ENCODE peak calls at places on chromosomes 6 and 20, in four cellular contexts. T is activated CD8-positive, alpha-beta T cell treated with anti-CD3 and anti-CD28 coated beads for 36 hours; Y is CD4-positive, alpha-beta T cell; Z is fibroblast of villous mesenchyme. V is an unnamed sample.

GRCh38 chr6:147371325-147371724 is 137.2 kb upstream of the SAMD5 start:
- DNase-seq in T (no peak), Y (no peak), Z (no peak), V (no peak)

GRCh38 chr20:51417745-51418529 is 124.6 kb downstream of the NFATC2 start:
- DNase-seq in T (peak; percentile 14), Y (no peak), Z (no peak), V (no peak)

GRCh38 chr20:36670665-36671357 is 24.8 kb upstream of the SLA2 start:
- DNase-seq in T (no peak), Y (no peak), Z (no peak), V (no peak)

GRCh38 chr6:152978058-152978457 is 4.8 kb downstream of the FBXO5 start:
- DNase-seq in T (no peak), Y (no peak), Z (no peak), V (no peak)

GRCh38 chr6:5082487-5083306 is 2.4 kb upstream of the PPP1R3G start:
- DNase-seq in T (no peak), Y (no peak), Z (peak; percentile 61), V (no peak)

GRCh38 chr20:1906361-1907051 is 11.3 kb downstream of the SIRPA start:
- DNase-seq in T (no peak), Y (no peak), Z (no peak), V (no peak)

GRCh38 chr6:37536462-37537225 is 37.0 kb upstream of the CCDC167 start:
- DNase-seq in T (no peak), Y (no peak), Z (no peak), V (no peak)

GRCh38 chr20:62010551-62011402 is 54.9 kb downstream of the TAF4 start:
- DNase-seq in T (peak; percentile 73), Y (peak; percentile 56), Z (peak; percentile 68), V (no peak)

GRCh38 chr6:73134588-73134987 is 90.7 kb downstream of the KHDC1L start:
- DNase-seq in T (peak; percentile 44), Y (no peak), Z (peak; percentile 22), V (no peak)

GRCh38 chr6:41625442-41625841 is 12.8 kb upstream of the MDFI start:
- DNase-seq in T (peak; percentile 22), Y (no peak), Z (peak; percentile 15), V (no peak)

GRCh38 chr6:72132425-72132824 is 246.1 kb downstream of the RIMS1 start:
- DNase-seq in T (no peak), Y (no peak), Z (no peak), V (no peak)

GRCh38 chr20:22389836-22390542 is 194.4 kb downstream of the FOXA2 start:
- DNase-seq in T (no peak), Y (no peak), Z (no peak), V (no peak)

GRCh38 chr20:32343438-32343837 is 14.7 kb upstream of the ASXL1 start:
- DNase-seq in T (no peak), Y (no peak), Z (peak; percentile 91), V (no peak)

GRCh38 chr20:40797425-40797824 is 108.4 kb upstream of the MAFB start:
- DNase-seq in T (no peak), Y (no peak), Z (peak; percentile 24), V (no peak)

GRCh38 chr20:12968472-12968871 is 40.3 kb upstream of the SPTLC3 start:
- DNase-seq in T (no peak), Y (no peak), Z (no peak), V (no peak)
- TF ChIP-seq CTCF in T (no peak), Y (no peak), Z (no peak), V (no peak)

GRCh38 chr6:89679215-89680120 is 40.9 kb upstream of the LYRM2 start:
- DNase-seq in T (no peak), Y (no peak), Z (no peak), V (no peak)

GRCh38 chr6:89680551-89680950 is 42.0 kb upstream of the LYRM2 start:
- DNase-seq in T (no peak), Y (no peak), Z (no peak), V (no peak)

GRCh38 chr6:89681983-89682564 is 43.5 kb upstream of the LYRM2 start:
- DNase-seq in T (no peak), Y (no peak), Z (no peak), V (no peak)

GRCh38 chr6:89680150-89680549 is 41.6 kb upstream of the LYRM2 start:
- DNase-seq in T (no peak), Y (no peak), Z (no peak), V (no peak)

DNA sequence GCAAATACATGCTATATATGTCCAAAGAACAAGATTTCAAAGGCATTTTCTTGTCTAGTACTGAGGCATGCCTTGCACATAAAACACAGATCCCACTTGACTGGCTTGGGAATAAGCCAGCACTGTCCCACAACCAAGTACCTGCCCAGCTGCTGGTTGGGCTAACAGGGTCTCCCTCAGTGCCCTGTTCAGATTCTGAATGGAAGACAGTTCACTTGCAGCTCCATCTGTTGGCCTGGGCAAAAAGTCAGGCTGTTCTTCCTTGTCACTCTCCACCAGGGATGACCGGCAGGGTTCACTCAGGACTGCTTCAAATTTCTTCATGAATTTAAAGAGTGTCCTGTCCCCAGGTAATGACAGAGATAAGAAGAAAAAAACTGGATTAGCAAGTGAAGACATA is 44.4 kb upstream of the LYRM2 start:
- DNase-seq in T (no peak), Y (no peak), Z (no peak), V (no peak)
- TF ChIP-seq CTCF in T (no peak), Y (no peak), Z (no peak), V (no peak)

GRCh38 chr20:48656661-48657211 is 171.1 kb downstream of the PREX1 start:
- DNase-seq in T (no peak), Y (no peak), Z (no peak), V (no peak)
- TF ChIP-seq CTCF in T (no peak), Y (no peak), Z (no peak), V (no peak)

DNA sequence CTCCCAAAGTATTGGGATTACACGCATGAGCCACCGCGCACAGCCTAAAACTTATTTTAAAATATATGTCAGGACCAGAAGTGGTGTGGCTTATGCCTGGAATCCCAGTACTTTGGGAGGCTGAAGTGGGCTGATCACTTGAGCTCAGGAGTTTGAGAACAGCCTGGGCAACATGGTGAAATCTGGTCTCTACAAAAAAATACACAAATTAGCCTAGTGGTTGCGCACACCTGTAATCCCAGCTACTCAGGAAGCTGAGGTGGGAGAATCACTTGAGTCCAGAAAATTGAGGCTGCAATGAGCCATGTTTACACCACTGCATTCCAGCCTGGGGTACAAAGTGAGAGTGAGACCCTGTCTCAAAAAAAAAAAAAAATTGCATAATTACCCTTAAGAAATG is 13.7 kb downstream of the PXT1 start:
- DNase-seq in T (no peak), Y (no peak), Z (no peak), V (no peak)
- TF ChIP-seq CTCF in T (no peak), Y (peak; percentile 31), Z (peak; percentile 7), V (peak; percentile 17)

GRCh38 chr6:53095716-53096115 is 30.5 kb downstream of the FBXO9 start:
- DNase-seq in T (no peak), Y (no peak), Z (no peak), V (no peak)

GRCh38 chr6:53103993-53104675 is 38.9 kb downstream of the FBXO9 start:
- DNase-seq in T (no peak), Y (no peak), Z (no peak), V (no peak)

GRCh38 chr6:53100561-53100960 is 35.4 kb downstream of the FBXO9 start:
- DNase-seq in T (no peak), Y (no peak), Z (no peak), V (no peak)

GRCh38 chr6:53104916-53105315 is 39.7 kb downstream of the FBXO9 start:
- DNase-seq in T (no peak), Y (no peak), Z (no peak), V (no peak)

DNA sequence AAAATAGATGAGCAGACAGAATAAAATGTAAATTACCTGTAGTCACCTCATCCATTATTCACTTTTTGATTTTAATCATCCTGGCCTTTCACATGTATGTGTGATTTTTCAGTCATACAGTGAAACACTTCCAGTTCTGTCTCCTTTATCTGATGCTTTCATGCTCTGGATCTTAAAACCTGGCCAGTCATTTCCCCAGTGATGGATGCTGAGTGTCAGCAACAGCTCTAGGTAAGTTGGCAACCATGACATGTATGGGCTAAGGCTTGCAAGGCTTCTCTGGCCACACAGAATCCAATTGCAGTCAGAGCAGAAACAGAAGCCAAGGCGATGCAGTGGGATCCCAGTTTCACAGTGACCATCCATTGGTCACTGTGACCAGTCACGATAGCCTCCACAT is 35.8 kb downstream of the FBXO9 start:
- DNase-seq in T (no peak), Y (no peak), Z (no peak), V (no peak)
- TF ChIP-seq CTCF in T (no peak), Y (no peak), Z (no peak), V (no peak)

GRCh38 chr6:151284012-151284411 is 44.2 kb downstream of the AKAP12 start:
- DNase-seq in T (no peak), Y (no peak), Z (no peak), V (no peak)

GRCh38 chr6:151285121-151285520 is 45.4 kb downstream of the AKAP12 start:
- DNase-seq in T (no peak), Y (no peak), Z (peak; percentile 49), V (no peak)

GRCh38 chr6:151284431-151285060 is 44.8 kb downstream of the AKAP12 start:
- DNase-seq in T (no peak), Y (no peak), Z (no peak), V (no peak)

GRCh38 chr6:151288711-151289398 is 49.1 kb downstream of the AKAP12 start:
- DNase-seq in T (peak; percentile 12), Y (no peak), Z (no peak), V (no peak)

GRCh38 chr6:151286192-151286591 is 46.4 kb downstream of the AKAP12 start:
- DNase-seq in T (no peak), Y (no peak), Z (peak; percentile 38), V (no peak)
- TF ChIP-seq CTCF in T (no peak), Y (no peak), Z (no peak), V (no peak)

DNA sequence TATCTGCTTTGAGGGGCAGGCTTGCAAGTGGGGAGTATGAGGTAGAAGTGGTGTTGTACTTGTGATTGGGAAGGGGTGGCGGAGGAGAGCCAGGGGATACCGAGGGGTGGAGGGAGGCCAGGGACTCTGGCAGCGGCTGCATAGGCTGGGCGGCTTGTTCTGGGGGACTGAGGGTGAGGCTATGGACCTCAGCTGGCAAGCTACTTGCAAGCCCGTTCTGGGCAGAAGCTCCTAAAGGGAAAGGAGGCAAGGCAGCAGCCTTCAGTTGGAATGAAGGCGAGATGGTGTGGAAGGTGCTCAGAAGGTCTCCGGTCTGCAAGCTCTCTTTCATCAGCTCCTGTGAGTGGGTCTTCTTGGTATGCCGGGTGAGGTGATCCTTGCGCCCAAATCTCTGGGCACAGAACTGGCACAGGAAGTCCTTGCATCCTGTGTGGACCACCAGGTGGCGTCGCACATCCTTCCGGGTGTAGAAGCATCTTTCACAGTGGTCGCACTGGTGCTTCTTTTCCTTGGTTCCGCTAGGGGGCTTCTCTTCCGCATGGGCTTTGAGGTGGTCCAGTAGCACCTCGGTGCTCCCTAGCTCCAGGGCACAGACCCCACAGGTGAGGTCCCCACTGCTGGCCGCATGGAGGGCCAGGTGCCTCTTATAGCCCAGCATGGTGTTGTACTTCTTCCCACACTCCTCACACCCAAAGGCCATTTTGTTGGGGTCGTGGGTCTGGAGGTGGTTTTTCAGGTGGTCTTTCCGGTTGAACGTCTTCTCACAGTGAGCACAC is 66.0 kb downstream of the PLAGL1 start:
- DNase-seq in T (peak; percentile 86), Y (peak; percentile 31), Z (peak; percentile 61), V (no peak)
- TF ChIP-seq CTCF in T (peak; percentile 72), Y (peak; percentile 52), Z (peak; percentile 67), V (no peak)

GRCh38 chr6:158050955-158051354 is 69.3 kb downstream of the SYNJ2 start:
- DNase-seq in T (no peak), Y (no peak), Z (no peak), V (no peak)
- TF ChIP-seq CTCF in T (no peak), Y (no peak), Z (no peak), V (no peak)

V was measured in omental fat pad.